ENCODE peak calls at places on chromosomes 3 and 15, in ten cellular contexts. One of them, this sample, is unnamed.
A peak's percentile ranks its signal among the peaks of the same experiment; 100 is the strongest.

GRCh38 chr3:182794455-182794773 is 1.1 kb downstream of the ATP11B start:
- DNase-seq in thoracic aorta: no peak
- DNase-seq in upper lobe of right lung: no peak
- DNase-seq in pancreas: no peak
- DNase-seq in LNCaP clone FGC: no peak
- DNase-seq in astrocyte of the spinal cord: no peak
- DNase-seq in lower lobe of right lung: no peak
- DNase-seq in H1: no peak
- DNase-seq in neural progenitor cell: no peak
- DNase-seq in HFF-Myc: no peak
- DNase-seq in this sample: no peak

GRCh38 chr3:89256882-89257281 is 149.5 kb downstream of the EPHA3 start:
- DNase-seq in thoracic aorta: no peak
- DNase-seq in upper lobe of right lung: no peak
- DNase-seq in pancreas: no peak
- DNase-seq in LNCaP clone FGC: no peak
- DNase-seq in astrocyte of the spinal cord: no peak
- DNase-seq in lower lobe of right lung: no peak
- DNase-seq in H1: no peak
- DNase-seq in neural progenitor cell: no peak
- DNase-seq in HFF-Myc: no peak
- DNase-seq in this sample: no peak

GRCh38 chr15:39680868-39681267 is 100.0 kb downstream of the THBS1 start:
- DNase-seq in thoracic aorta: no peak
- DNase-seq in upper lobe of right lung: no peak
- DNase-seq in pancreas: no peak
- DNase-seq in LNCaP clone FGC: no peak
- DNase-seq in astrocyte of the spinal cord: peak; percentile 43
- DNase-seq in lower lobe of right lung: no peak
- DNase-seq in H1: no peak
- DNase-seq in neural progenitor cell: no peak
- DNase-seq in HFF-Myc: no peak
- DNase-seq in this sample: no peak

GRCh38 chr3:69065318-69065964 is 13.3 kb upstream of the TMF1 start:
- DNase-seq in thoracic aorta: no peak
- DNase-seq in upper lobe of right lung: no peak
- DNase-seq in pancreas: no peak
- DNase-seq in LNCaP clone FGC: no peak
- DNase-seq in astrocyte of the spinal cord: no peak
- DNase-seq in lower lobe of right lung: no peak
- DNase-seq in H1: no peak
- DNase-seq in neural progenitor cell: no peak
- DNase-seq in HFF-Myc: no peak
- DNase-seq in this sample: no peak

GRCh38 chr3:23240386-23240785 is 37.3 kb downstream of the UBE2E2 start:
- DNase-seq in thoracic aorta: no peak
- DNase-seq in upper lobe of right lung: no peak
- DNase-seq in pancreas: no peak
- DNase-seq in LNCaP clone FGC: no peak
- DNase-seq in astrocyte of the spinal cord: no peak
- DNase-seq in lower lobe of right lung: no peak
- DNase-seq in H1: no peak
- DNase-seq in neural progenitor cell: no peak
- DNase-seq in HFF-Myc: no peak
- DNase-seq in this sample: no peak

GRCh38 chr15:62999923-63000484 is 42.5 kb upstream of the TPM1 start:
- DNase-seq in thoracic aorta: no peak
- DNase-seq in upper lobe of right lung: no peak
- DNase-seq in pancreas: no peak
- DNase-seq in LNCaP clone FGC: no peak
- DNase-seq in astrocyte of the spinal cord: no peak
- DNase-seq in lower lobe of right lung: no peak
- DNase-seq in H1: no peak
- DNase-seq in neural progenitor cell: peak; percentile 81
- DNase-seq in HFF-Myc: no peak
- DNase-seq in this sample: no peak

GRCh38 chr3:176961916-176962315 is 235.4 kb downstream of the TBL1XR1 start:
- DNase-seq in thoracic aorta: no peak
- DNase-seq in upper lobe of right lung: no peak
- DNase-seq in pancreas: no peak
- DNase-seq in LNCaP clone FGC: no peak
- DNase-seq in astrocyte of the spinal cord: no peak
- DNase-seq in lower lobe of right lung: no peak
- DNase-seq in H1: no peak
- DNase-seq in neural progenitor cell: no peak
- DNase-seq in HFF-Myc: no peak
- DNase-seq in this sample: no peak

GRCh38 chr15:64006642-64007041 is 39.6 kb downstream of the DAPK2 start:
- DNase-seq in thoracic aorta: no peak
- DNase-seq in upper lobe of right lung: no peak
- DNase-seq in pancreas: no peak
- DNase-seq in LNCaP clone FGC: peak; percentile 81
- DNase-seq in astrocyte of the spinal cord: no peak
- DNase-seq in lower lobe of right lung: no peak
- DNase-seq in H1: no peak
- DNase-seq in neural progenitor cell: no peak
- DNase-seq in HFF-Myc: no peak
- DNase-seq in this sample: no peak

GRCh38 chr3:197753263-197753662 is 3.6 kb downstream of the FYTTD1 start:
- DNase-seq in thoracic aorta: no peak
- DNase-seq in upper lobe of right lung: no peak
- DNase-seq in pancreas: no peak
- DNase-seq in LNCaP clone FGC: no peak
- DNase-seq in astrocyte of the spinal cord: no peak
- DNase-seq in lower lobe of right lung: no peak
- DNase-seq in H1: no peak
- DNase-seq in neural progenitor cell: no peak
- DNase-seq in HFF-Myc: no peak
- DNase-seq in this sample: no peak
- TF ChIP-seq CTCF in thoracic aorta: peak; percentile 7
- TF ChIP-seq CTCF in upper lobe of right lung: no peak
- TF ChIP-seq CTCF in pancreas: peak; percentile 17
- TF ChIP-seq CTCF in LNCaP clone FGC: no peak
- TF ChIP-seq CTCF in astrocyte of the spinal cord: no peak
- TF ChIP-seq CTCF in lower lobe of right lung: no peak
- TF ChIP-seq CTCF in H1: no peak
- TF ChIP-seq CTCF in neural progenitor cell: no peak
- TF ChIP-seq CTCF in HFF-Myc: no peak
- TF ChIP-seq CTCF in this sample: peak; percentile 33

DNA sequence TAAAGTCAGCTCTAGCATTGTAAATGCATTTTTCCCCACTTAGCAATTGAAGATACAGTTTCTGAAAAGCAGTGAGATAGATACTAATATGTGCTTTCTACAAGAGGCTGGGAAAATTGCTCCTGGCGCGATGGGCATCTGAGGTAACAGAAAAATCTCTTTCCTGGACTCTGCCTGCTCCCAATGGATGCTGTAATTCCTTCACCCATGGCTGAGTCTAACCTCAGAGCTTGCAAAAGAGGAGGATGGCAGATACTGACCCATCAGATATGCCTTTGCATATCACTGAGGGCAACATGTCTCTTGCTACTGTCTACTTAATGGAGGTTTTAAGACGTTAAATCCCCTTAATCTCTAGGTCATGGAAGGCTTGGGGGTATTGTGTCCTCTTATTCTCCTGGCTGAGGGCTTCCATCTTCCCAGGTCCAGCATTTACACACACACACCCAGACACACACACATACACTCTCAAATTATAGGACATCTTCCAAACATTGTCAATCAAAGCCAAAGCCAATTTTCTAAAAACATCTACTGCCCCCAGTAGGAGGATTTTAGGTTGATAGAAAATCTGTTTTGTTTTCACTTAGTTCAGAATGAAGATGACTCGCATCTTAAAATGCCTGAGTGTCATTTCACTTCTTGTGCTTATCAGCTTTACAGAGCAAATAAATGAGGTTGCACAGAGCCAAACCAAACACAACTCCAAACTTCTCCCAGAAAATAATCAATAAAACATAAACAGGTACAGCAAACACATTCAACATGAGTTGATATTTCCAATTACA is 2.4 kb downstream of the TRPM1 start:
- DNase-seq in thoracic aorta: no peak
- DNase-seq in upper lobe of right lung: no peak
- DNase-seq in pancreas: no peak
- DNase-seq in LNCaP clone FGC: peak; percentile 83
- DNase-seq in astrocyte of the spinal cord: no peak
- DNase-seq in lower lobe of right lung: no peak
- DNase-seq in H1: no peak
- DNase-seq in neural progenitor cell: no peak
- DNase-seq in HFF-Myc: no peak
- DNase-seq in this sample: no peak
- TF ChIP-seq CTCF in thoracic aorta: no peak
- TF ChIP-seq CTCF in upper lobe of right lung: no peak
- TF ChIP-seq CTCF in pancreas: no peak
- TF ChIP-seq CTCF in LNCaP clone FGC: peak; percentile 30
- TF ChIP-seq CTCF in astrocyte of the spinal cord: no peak
- TF ChIP-seq CTCF in lower lobe of right lung: no peak
- TF ChIP-seq CTCF in H1: no peak
- TF ChIP-seq CTCF in neural progenitor cell: no peak
- TF ChIP-seq CTCF in HFF-Myc: no peak
- TF ChIP-seq CTCF in this sample: peak; percentile 59

GRCh38 chr3:107241217-107241616 is 136.0 kb upstream of the CCDC54 start:
- DNase-seq in thoracic aorta: no peak
- DNase-seq in upper lobe of right lung: peak; percentile 73
- DNase-seq in pancreas: peak; percentile 18
- DNase-seq in LNCaP clone FGC: no peak
- DNase-seq in astrocyte of the spinal cord: peak; percentile 47
- DNase-seq in lower lobe of right lung: peak; percentile 64
- DNase-seq in H1: no peak
- DNase-seq in neural progenitor cell: peak; percentile 45
- DNase-seq in HFF-Myc: no peak
- DNase-seq in this sample: no peak
- TF ChIP-seq CTCF in thoracic aorta: no peak
- TF ChIP-seq CTCF in upper lobe of right lung: no peak
- TF ChIP-seq CTCF in pancreas: no peak
- TF ChIP-seq CTCF in LNCaP clone FGC: no peak
- TF ChIP-seq CTCF in astrocyte of the spinal cord: no peak
- TF ChIP-seq CTCF in lower lobe of right lung: no peak
- TF ChIP-seq CTCF in H1: no peak
- TF ChIP-seq CTCF in neural progenitor cell: no peak
- TF ChIP-seq CTCF in HFF-Myc: no peak
- TF ChIP-seq CTCF in this sample: no peak

GRCh38 chr15:89379818-89380217 is 45.2 kb upstream of the POLG start:
- DNase-seq in thoracic aorta: no peak
- DNase-seq in upper lobe of right lung: no peak
- DNase-seq in pancreas: no peak
- DNase-seq in LNCaP clone FGC: peak; percentile 58
- DNase-seq in astrocyte of the spinal cord: no peak
- DNase-seq in lower lobe of right lung: no peak
- DNase-seq in H1: no peak
- DNase-seq in neural progenitor cell: peak; percentile 23
- DNase-seq in HFF-Myc: no peak
- DNase-seq in this sample: no peak
- TF ChIP-seq CTCF in thoracic aorta: no peak
- TF ChIP-seq CTCF in upper lobe of right lung: no peak
- TF ChIP-seq CTCF in pancreas: no peak
- TF ChIP-seq CTCF in LNCaP clone FGC: no peak
- TF ChIP-seq CTCF in astrocyte of the spinal cord: no peak
- TF ChIP-seq CTCF in lower lobe of right lung: no peak
- TF ChIP-seq CTCF in H1: no peak
- TF ChIP-seq CTCF in neural progenitor cell: no peak
- TF ChIP-seq CTCF in HFF-Myc: no peak
- TF ChIP-seq CTCF in this sample: no peak

GRCh38 chr3:180325958-180326357 is 276.0 kb upstream of the TTC14 start:
- DNase-seq in thoracic aorta: no peak
- DNase-seq in upper lobe of right lung: no peak
- DNase-seq in pancreas: no peak
- DNase-seq in LNCaP clone FGC: no peak
- DNase-seq in astrocyte of the spinal cord: no peak
- DNase-seq in lower lobe of right lung: no peak
- DNase-seq in H1: no peak
- DNase-seq in neural progenitor cell: no peak
- DNase-seq in HFF-Myc: no peak
- DNase-seq in this sample: no peak
- TF ChIP-seq CTCF in thoracic aorta: no peak
- TF ChIP-seq CTCF in upper lobe of right lung: no peak
- TF ChIP-seq CTCF in pancreas: no peak
- TF ChIP-seq CTCF in LNCaP clone FGC: no peak
- TF ChIP-seq CTCF in astrocyte of the spinal cord: no peak
- TF ChIP-seq CTCF in lower lobe of right lung: no peak
- TF ChIP-seq CTCF in H1: no peak
- TF ChIP-seq CTCF in neural progenitor cell: no peak
- TF ChIP-seq CTCF in HFF-Myc: no peak
- TF ChIP-seq CTCF in this sample: no peak

DNA sequence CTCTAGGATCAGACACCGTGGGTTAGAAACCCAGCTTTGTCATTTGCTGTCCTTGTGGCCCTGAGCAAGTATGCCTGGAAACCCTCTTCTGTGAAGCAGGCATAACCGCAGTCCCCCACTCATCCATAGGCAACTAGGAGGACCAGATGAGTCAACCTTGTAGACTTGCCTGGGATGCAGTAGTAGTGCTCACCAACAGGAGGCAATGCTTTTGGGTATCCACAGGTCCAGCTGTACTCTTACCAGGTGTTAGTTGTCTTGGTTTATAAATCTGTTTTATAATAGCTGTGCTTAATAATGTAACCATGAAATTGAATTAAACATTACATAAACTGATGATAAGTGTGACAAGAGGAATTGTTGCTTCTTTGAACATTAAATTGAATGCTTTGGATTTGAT is 389.3 kb downstream of the IL20RB start:
- DNase-seq in thoracic aorta: no peak
- DNase-seq in upper lobe of right lung: no peak
- DNase-seq in pancreas: no peak
- DNase-seq in LNCaP clone FGC: no peak
- DNase-seq in astrocyte of the spinal cord: no peak
- DNase-seq in lower lobe of right lung: no peak
- DNase-seq in H1: no peak
- DNase-seq in neural progenitor cell: no peak
- DNase-seq in HFF-Myc: no peak
- DNase-seq in this sample: no peak
- TF ChIP-seq CTCF in thoracic aorta: no peak
- TF ChIP-seq CTCF in upper lobe of right lung: no peak
- TF ChIP-seq CTCF in pancreas: no peak
- TF ChIP-seq CTCF in LNCaP clone FGC: no peak
- TF ChIP-seq CTCF in astrocyte of the spinal cord: no peak
- TF ChIP-seq CTCF in lower lobe of right lung: no peak
- TF ChIP-seq CTCF in H1: peak; percentile 83
- TF ChIP-seq CTCF in neural progenitor cell: peak; percentile 28
- TF ChIP-seq CTCF in HFF-Myc: no peak
- TF ChIP-seq CTCF in this sample: no peak

This sample was measured in chondrocyte.